ENCODE peak calls at places on chromosomes 16 and 17, in five cellular contexts. One of them, this sample, is unnamed.

GRCh38 chr16:1657841-1658240 is 20.2 kb upstream of the JPT2 start:
- DNase-seq in ascending aorta: no peak
- DNase-seq in LNCaP clone FGC: no peak
- DNase-seq in SJCRH30: no peak
- DNase-seq in body of pancreas: no peak
- DNase-seq in this sample: no peak

GRCh38 chr16:15705064-15705565 is 55.1 kb downstream of the NDE1 start:
- DNase-seq in ascending aorta: no peak
- DNase-seq in SJCRH30: no peak
- DNase-seq in LNCaP clone FGC: no peak
- DNase-seq in body of pancreas: no peak
- DNase-seq in this sample: no peak

GRCh38 chr16:84227548-84227947 is 12.3 kb downstream of the KCNG4 start:
- DNase-seq in ascending aorta: no peak
- DNase-seq in LNCaP clone FGC: no peak
- DNase-seq in SJCRH30: no peak
- DNase-seq in body of pancreas: no peak
- DNase-seq in this sample: no peak

GRCh38 chr17:82215095-82215971 is 2.7 kb upstream of the CCDC57 start:
- DNase-seq in body of pancreas: no peak
- DNase-seq in ascending aorta: no peak
- DNase-seq in SJCRH30: no peak
- DNase-seq in LNCaP clone FGC: no peak
- DNase-seq in this sample: no peak

GRCh38 chr17:72287586-72287985 is 166.8 kb downstream of the SOX9 start:
- DNase-seq in SJCRH30: no peak
- DNase-seq in LNCaP clone FGC: peak; percentile 64
- DNase-seq in body of pancreas: peak; percentile 24
- DNase-seq in ascending aorta: peak; percentile 27
- DNase-seq in this sample: peak; percentile 81

GRCh38 chr16:76345093-76345735 is 68.0 kb downstream of the CNTNAP4 start:
- DNase-seq in ascending aorta: peak; percentile 64
- DNase-seq in body of pancreas: no peak
- DNase-seq in SJCRH30: no peak
- DNase-seq in LNCaP clone FGC: no peak
- DNase-seq in this sample: no peak

GRCh38 chr16:86823895-86824671 is 245.7 kb downstream of the FOXL1 start:
- DNase-seq in LNCaP clone FGC: no peak
- DNase-seq in SJCRH30: peak; percentile 40
- DNase-seq in ascending aorta: no peak
- DNase-seq in body of pancreas: no peak
- DNase-seq in this sample: no peak

GRCh38 chr16:64397945-64398508 is 723.8 kb downstream of the CDH11 start:
- DNase-seq in SJCRH30: no peak
- DNase-seq in body of pancreas: no peak
- DNase-seq in ascending aorta: no peak
- DNase-seq in LNCaP clone FGC: no peak
- DNase-seq in this sample: no peak

GRCh38 chr17:72392056-72393010 is 271.5 kb downstream of the SOX9 start:
- DNase-seq in LNCaP clone FGC: no peak
- DNase-seq in SJCRH30: peak; percentile 93
- DNase-seq in body of pancreas: no peak
- DNase-seq in ascending aorta: no peak
- DNase-seq in this sample: no peak

GRCh38 chr17:42783062-42783777 is 2.8 kb downstream of the WNK4 start:
- DNase-seq in LNCaP clone FGC: no peak
- DNase-seq in SJCRH30: no peak
- DNase-seq in body of pancreas: no peak
- DNase-seq in ascending aorta: no peak
- DNase-seq in this sample: no peak

GRCh38 chr16:10625595-10626357 is 45.4 kb upstream of the EMP2 start:
- DNase-seq in ascending aorta: no peak
- DNase-seq in SJCRH30: no peak
- DNase-seq in LNCaP clone FGC: no peak
- DNase-seq in body of pancreas: no peak
- DNase-seq in this sample: no peak

GRCh38 chr16:88768041-88768876 is 16.8 kb downstream of the PIEZO1 start:
- DNase-seq in ascending aorta: peak; percentile 77
- DNase-seq in body of pancreas: peak; percentile 49
- DNase-seq in SJCRH30: peak; percentile 52
- DNase-seq in LNCaP clone FGC: no peak
- DNase-seq in this sample: no peak

GRCh38 chr16:51666821-51667220 is 515.8 kb upstream of the SALL1 start:
- DNase-seq in ascending aorta: no peak
- DNase-seq in body of pancreas: no peak
- DNase-seq in SJCRH30: no peak
- DNase-seq in LNCaP clone FGC: no peak
- DNase-seq in this sample: no peak

DNA sequence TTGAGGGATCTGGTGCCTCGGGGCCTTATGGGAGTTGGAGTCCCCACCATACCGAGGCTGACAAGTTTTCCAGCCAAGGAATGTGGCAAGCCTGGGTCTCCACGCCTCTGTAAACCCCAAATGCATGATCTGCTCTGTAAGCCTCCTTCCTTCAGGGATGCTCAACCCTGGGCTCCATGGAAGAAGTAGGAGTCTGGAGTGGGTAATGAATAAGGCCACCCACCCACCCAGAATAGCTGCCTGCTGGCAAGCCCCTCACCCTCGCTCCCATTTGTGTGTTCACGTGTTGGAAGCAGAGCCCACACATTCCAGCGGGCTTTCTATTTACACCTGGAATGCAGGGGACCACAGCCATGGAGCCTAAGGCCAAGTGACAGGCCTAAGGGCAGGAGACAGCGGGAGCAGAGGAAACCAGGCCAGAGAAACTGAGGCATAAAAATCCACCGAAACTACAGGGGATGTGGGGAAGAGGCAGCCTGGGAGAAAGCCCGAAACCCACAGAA is 4.4 kb downstream of the DLG4 start:
- DNase-seq in LNCaP clone FGC: no peak
- DNase-seq in ascending aorta: no peak
- DNase-seq in SJCRH30: no peak
- DNase-seq in body of pancreas: no peak
- DNase-seq in this sample: no peak
- H3K4me3 ChIP-seq in LNCaP clone FGC: no peak overlapping the region
- H3K4me3 ChIP-seq in ascending aorta: peak overlapping the region; percentile 62
- H3K4me3 ChIP-seq in SJCRH30: no peak overlapping the region
- H3K4me3 ChIP-seq in body of pancreas: no peak overlapping the region
- H3K4me3 ChIP-seq in this sample: no peak overlapping the region

DNA sequence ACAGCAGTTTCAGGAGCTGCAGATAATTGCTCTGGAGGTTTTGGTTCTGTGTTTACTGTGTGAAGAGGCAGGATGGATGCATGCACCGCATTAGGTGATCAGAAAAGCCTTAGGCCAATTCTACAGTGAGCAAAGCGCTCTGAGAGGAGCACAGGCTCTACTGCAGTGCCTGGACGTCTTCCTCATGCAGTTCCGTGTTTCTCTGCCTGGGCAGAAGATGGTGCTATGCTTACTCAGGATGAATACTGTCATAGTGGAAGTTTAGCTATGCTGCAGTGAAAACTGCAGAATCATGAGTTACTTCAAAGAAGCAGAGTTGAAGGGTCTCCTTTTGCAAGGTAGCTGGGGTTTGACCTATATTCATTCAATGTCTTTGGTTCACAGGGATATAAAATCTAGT is 1012.4 kb downstream of the KCNJ18 start:
- DNase-seq in SJCRH30: no peak
- DNase-seq in LNCaP clone FGC: no peak
- DNase-seq in body of pancreas: no peak
- DNase-seq in ascending aorta: no peak
- DNase-seq in this sample: no peak
- H3K4me3 ChIP-seq in SJCRH30: no peak overlapping the region
- H3K4me3 ChIP-seq in LNCaP clone FGC: no peak overlapping the region
- H3K4me3 ChIP-seq in body of pancreas: no peak overlapping the region
- H3K4me3 ChIP-seq in ascending aorta: no peak overlapping the region
- H3K4me3 ChIP-seq in this sample: no peak overlapping the region

GRCh38 chr16:8894736-8895334 is 12.7 kb downstream of the LITAFD start:
- DNase-seq in LNCaP clone FGC: no peak
- DNase-seq in ascending aorta: no peak
- DNase-seq in SJCRH30: no peak
- DNase-seq in body of pancreas: no peak
- DNase-seq in this sample: no peak
- H3K4me3 ChIP-seq in LNCaP clone FGC: no peak overlapping the region
- H3K4me3 ChIP-seq in ascending aorta: no peak overlapping the region
- H3K4me3 ChIP-seq in SJCRH30: no peak overlapping the region
- H3K4me3 ChIP-seq in body of pancreas: no peak overlapping the region
- H3K4me3 ChIP-seq in this sample: no peak overlapping the region

DNA sequence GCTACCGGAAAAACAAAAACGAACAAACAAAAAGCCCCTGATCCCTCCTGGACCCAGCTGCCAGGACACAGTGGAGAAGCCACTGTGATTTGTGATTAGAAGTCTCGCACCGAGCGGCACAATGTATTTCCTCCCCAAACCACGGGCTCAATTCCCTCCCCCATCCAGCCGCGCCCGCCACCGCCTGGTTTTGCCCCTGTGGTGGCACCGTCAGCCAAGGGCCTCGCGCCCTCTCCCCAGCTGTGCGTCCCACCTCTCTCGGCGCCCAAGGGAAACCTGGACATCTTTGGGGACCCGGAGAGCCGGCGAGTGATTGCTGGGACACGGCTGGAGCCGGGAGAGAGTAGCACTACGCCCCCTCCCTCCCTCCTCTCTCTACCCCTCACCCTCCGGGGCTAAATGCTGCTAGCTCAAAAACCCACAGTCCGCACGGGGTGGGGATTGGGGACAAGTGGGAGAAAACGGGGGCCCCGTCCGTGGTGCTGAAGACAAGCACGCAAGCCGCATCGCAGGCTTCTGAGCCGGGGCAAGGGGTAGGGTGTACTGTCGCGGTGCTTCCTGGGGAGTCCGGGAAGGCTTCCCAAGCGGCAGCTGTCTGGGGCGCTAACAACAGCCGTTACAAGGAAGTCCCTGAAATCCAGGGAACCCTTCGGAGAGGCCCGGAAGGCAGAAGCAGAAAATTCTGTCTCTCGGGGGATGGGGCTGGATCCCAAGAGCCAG is 1.5 kb downstream of the CBLN1 start:
- DNase-seq in LNCaP clone FGC: no peak
- DNase-seq in body of pancreas: peak; percentile 38
- DNase-seq in ascending aorta: no peak
- DNase-seq in SJCRH30: no peak
- DNase-seq in this sample: no peak
- H3K4me3 ChIP-seq in LNCaP clone FGC: no peak overlapping the region
- H3K4me3 ChIP-seq in body of pancreas: no peak overlapping the region
- H3K4me3 ChIP-seq in ascending aorta: no peak overlapping the region
- H3K4me3 ChIP-seq in SJCRH30: no peak overlapping the region
- H3K4me3 ChIP-seq in this sample: no peak overlapping the region

This sample was measured in prostate gland.